ENCODE peak calls at places on chromosomes 6 and 20, in nine cellular contexts. F, K, U, E, L, X, G, R and Z are unnamed samples.

GRCh38 chr6:2412731-2413130 is 167.3 kb upstream of the GMDS start:
- DNase-seq in F (no peak), K (no peak), U (peak; percentile 84), E (peak; percentile 93), L (no peak), X (no peak), G (peak; percentile 31), R (no peak), Z (peak; percentile 66)

GRCh38 chr6:160137989-160138835 is 16.6 kb downstream of the SLC22A1 start:
- DNase-seq in F (peak; percentile 41), K (no peak), U (peak; percentile 81), E (peak; percentile 84), L (peak; percentile 74), X (no peak), G (peak; percentile 40), R (no peak), Z (peak; percentile 80)

GRCh38 chr20:48830826-48831318 is 3.1 kb upstream of the PREX1 start:
- DNase-seq in F (no peak), K (no peak), U (no peak), E (no peak), L (no peak), X (no peak), G (no peak), R (no peak), Z (no peak)

GRCh38 chr6:134822920-134823430 is 126.9 kb downstream of the ALDH8A1 start:
- DNase-seq in F (peak; percentile 42), K (peak; percentile 59), U (peak; percentile 92), E (peak; percentile 92), L (peak; percentile 58), X (peak; percentile 40), G (peak; percentile 88), R (no peak), Z (peak; percentile 96)

GRCh38 chr6:45562171-45562570 is 184.4 kb upstream of the SUPT3H start:
- DNase-seq in F (no peak), K (no peak), U (no peak), E (no peak), L (no peak), X (no peak), G (no peak), R (no peak), Z (no peak)

GRCh38 chr6:110404602-110405001 is 10.8 kb downstream of the DDO start:
- DNase-seq in F (no peak), K (no peak), U (no peak), E (peak; percentile 17), L (no peak), X (no peak), G (no peak), R (no peak), Z (peak; percentile 50)

GRCh38 chr20:4932061-4932460 is 69.2 kb downstream of the SLC23A2 start:
- DNase-seq in F (no peak), K (no peak), U (no peak), E (peak; percentile 40), L (no peak), X (no peak), G (no peak), R (no peak), Z (peak; percentile 35)

GRCh38 chr6:112286010-112286409 is 31.6 kb upstream of the LAMA4 start:
- DNase-seq in F (no peak), K (no peak), U (no peak), E (no peak), L (no peak), X (no peak), G (no peak), R (no peak), Z (no peak)

GRCh38 chr20:61847420-61847748 is 218.3 kb downstream of the TAF4 start:
- DNase-seq in F (no peak), K (no peak), U (no peak), E (no peak), L (no peak), X (no peak), G (no peak), R (no peak), Z (no peak)

GRCh38 chr6:51960419-51960818 is 127.0 kb downstream of the PKHD1 start:
- DNase-seq in F (no peak), K (no peak), U (no peak), E (no peak), L (no peak), X (no peak), G (no peak), R (no peak), Z (no peak)

GRCh38 chr6:15754035-15754705 is 91.3 kb upstream of the DTNBP1 start:
- DNase-seq in F (no peak), K (no peak), U (peak; percentile 2), E (peak; percentile 70), L (no peak), X (no peak), G (no peak), R (no peak), Z (no peak)

GRCh38 chr6:110618591-110619267 is 142.3 kb upstream of the SLC22A16 start:
- DNase-seq in F (no peak), K (no peak), U (peak; percentile 8), E (peak; percentile 15), L (no peak), X (no peak), G (no peak), R (no peak), Z (peak; percentile 13)

GRCh38 chr20:43040427-43040826 is 149.3 kb downstream of the PTPRT start:
- DNase-seq in F (no peak), K (no peak), U (no peak), E (no peak), L (no peak), X (no peak), G (no peak), R (no peak), Z (no peak)

DNA sequence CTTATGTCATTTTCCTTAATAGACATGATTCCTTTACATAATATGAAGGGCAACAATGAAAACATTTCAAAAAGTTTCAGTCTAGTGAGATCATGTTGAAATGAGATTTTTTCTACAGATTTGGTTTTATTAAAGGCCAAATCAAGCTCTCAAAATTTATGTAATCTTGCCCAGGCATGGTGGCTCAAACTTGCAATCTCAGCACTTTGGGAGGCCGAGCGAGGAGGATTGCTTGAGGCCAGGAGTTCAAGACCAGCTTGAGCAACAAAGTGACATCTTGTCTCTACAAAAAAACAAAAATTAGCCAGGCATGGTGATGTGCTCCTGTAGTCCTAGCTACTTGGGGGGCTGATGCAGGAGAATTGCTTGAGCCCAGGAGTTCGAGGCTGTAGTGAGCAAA is 50.8 kb downstream of the LRP11 start:
- DNase-seq in F (no peak), K (no peak), U (no peak), E (no peak), L (no peak), X (no peak), G (no peak), R (no peak), Z (no peak)
- TF ChIP-seq CTCF in F (no peak), K (no peak), U (no peak), E (no peak), L (no peak), X (no peak), G (no peak), R (no peak), Z (no peak)

GRCh38 chr6:156993713-156994112 is 216.5 kb downstream of the ARID1B start:
- DNase-seq in F (no peak), K (no peak), U (no peak), E (no peak), L (no peak), X (no peak), G (no peak), R (no peak), Z (no peak)

GRCh38 chr6:156991971-156992370 is 214.8 kb downstream of the ARID1B start:
- DNase-seq in F (no peak), K (no peak), U (peak; percentile 28), E (peak; percentile 15), L (no peak), X (no peak), G (no peak), R (no peak), Z (peak; percentile 23)

GRCh38 chr6:156994215-156995076 is 217.3 kb downstream of the ARID1B start:
- DNase-seq in F (no peak), K (no peak), U (no peak), E (no peak), L (no peak), X (no peak), G (no peak), R (peak; percentile 39), Z (no peak)

GRCh38 chr6:156995502-156995901 is 218.3 kb downstream of the ARID1B start:
- DNase-seq in F (no peak), K (no peak), U (no peak), E (no peak), L (no peak), X (no peak), G (no peak), R (no peak), Z (no peak)

DNA sequence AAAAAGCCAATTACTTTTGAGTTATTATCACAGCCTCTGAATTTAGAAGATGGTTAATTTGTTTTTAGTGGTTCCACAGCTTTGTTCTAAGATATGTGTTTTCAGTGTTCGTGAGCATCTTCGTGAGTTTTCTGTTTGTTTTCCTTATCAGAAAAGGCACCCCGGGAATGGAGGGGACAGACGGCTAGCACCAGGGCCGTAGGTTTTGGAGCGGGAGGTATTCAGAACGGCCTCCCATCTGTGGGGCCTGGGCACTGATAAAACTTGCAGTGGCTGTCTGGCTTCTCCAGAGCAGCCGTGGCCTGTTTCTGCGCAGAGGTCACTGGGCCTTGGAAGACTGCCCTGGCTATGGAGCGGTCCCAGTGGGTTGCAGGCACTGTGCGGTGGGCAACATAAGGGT is 215.2 kb downstream of the ARID1B start:
- DNase-seq in F (peak; percentile 42), K (no peak), U (peak; percentile 16), E (no peak), L (no peak), X (no peak), G (no peak), R (no peak), Z (no peak)
- H3K4me3 ChIP-seq in F (no peak overlapping the region), K (no peak overlapping the region), U (no peak overlapping the region), E (no peak overlapping the region), L (no peak overlapping the region), X (no peak overlapping the region), G (no peak overlapping the region), R (no peak overlapping the region), Z (no peak overlapping the region)

GRCh38 chr6:28634758-28635546 is 109.3 kb downstream of the GPX5 start:
- DNase-seq in F (no peak), K (no peak), U (peak; percentile 25), E (peak; percentile 56), L (no peak), X (no peak), G (no peak), R (no peak), Z (peak; percentile 6)
- TF ChIP-seq CTCF in F (no peak), K (no peak), U (no peak), E (no peak), L (no peak), X (no peak), G (no peak), R (no peak), Z (no peak)

DNA sequence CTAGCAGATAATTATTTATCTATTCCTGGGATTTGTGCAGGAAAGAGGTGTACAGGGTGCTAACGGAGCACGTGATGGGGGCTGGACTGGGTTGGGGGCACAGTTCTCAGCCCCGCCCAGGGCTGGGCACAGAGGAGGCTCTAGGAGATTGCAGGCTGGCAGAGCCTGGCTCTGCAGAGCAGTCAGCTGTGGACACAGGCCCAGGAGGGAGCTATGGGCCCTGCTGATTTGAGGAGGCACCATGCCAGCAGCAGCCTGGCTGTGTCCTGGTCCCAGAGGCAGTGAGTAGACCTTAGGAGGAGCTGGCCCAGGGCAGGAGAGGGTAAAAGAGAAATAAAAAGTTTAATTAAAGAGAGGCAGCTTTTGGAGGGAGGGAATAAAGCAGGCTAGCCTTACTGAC is 19.3 kb downstream of the MAFB start:
- DNase-seq in F (no peak), K (no peak), U (no peak), E (no peak), L (no peak), X (no peak), G (no peak), R (no peak), Z (no peak)
- H3K4me3 ChIP-seq in F (no peak overlapping the region), K (no peak overlapping the region), U (no peak overlapping the region), E (no peak overlapping the region), L (no peak overlapping the region), X (no peak overlapping the region), G (no peak overlapping the region), R (no peak overlapping the region), Z (no peak overlapping the region)

GRCh38 chr6:108175592-108176279 is 9.9 kb downstream of the NR2E1 start:
- DNase-seq in F (no peak), K (no peak), U (no peak), E (no peak), L (peak; percentile 57), X (no peak), G (no peak), R (no peak), Z (no peak)
- TF ChIP-seq CTCF in F (no peak), K (no peak), U (no peak), E (no peak), L (no peak), X (peak; percentile 40), G (no peak), R (peak; percentile 8), Z (no peak)